ENCODE peak calls at places on chromosomes 4 and X, in seven cellular contexts. G is spleen, E is bronchial epithelial cell, X is mesenchymal stem cell, L is upper lobe of right lung, W is ovary, J is uterus. T is an unnamed sample. For H3K36me3, the result is how much of the 10 kb centered on the place peaks cover.

GRCh38 chr4:156132196-156132595 is 178.5 kb upstream of the CTSO start:
- DNase-seq in G (no peak), J (no peak), L (no peak), X (no peak), E (no peak), W (no peak), T (peak)

GRCh38 chr4:10003666-10004065 is 17.6 kb downstream of the SLC2A9 start:
- DNase-seq in W (no peak), L (no peak), G (no peak), X (no peak), J (no peak), E (peak), T (no peak)

GRCh38 chrX:44705817-44706551 is 137.8 kb upstream of the DUSP21 start:
- DNase-seq in E (no peak), G (no peak), X (no peak), W (no peak), L (no peak), J (no peak), T (no peak)

GRCh38 chr4:54228563-54229501 is at the start of gene PDGFRA:
- DNase-seq in L (no peak), W (peak), G (no peak), J (peak), X (peak), E (no peak), T (peak)

GRCh38 chrX:9997524-9997923 is 30.4 kb downstream of the CLDN34 start:
- DNase-seq in X (no peak), L (no peak), E (no peak), W (no peak), G (no peak), J (no peak), T (no peak)

GRCh38 chrX:33339219-33339618 is 127.9 kb upstream of the DMD start:
- DNase-seq in L (no peak), J (no peak), G (no peak), W (no peak), X (no peak), E (peak), T (no peak)

GRCh38 chr4:100278567-100278966 is 88.3 kb upstream of the DDIT4L start:
- DNase-seq in L (no peak), W (no peak), J (no peak), X (no peak), G (no peak), E (peak), T (no peak)

GRCh38 chrX:131199086-131199485 is 90.0 kb downstream of the IGSF1 start:
- DNase-seq in W (no peak), E (peak), L (no peak), G (no peak), X (no peak), J (no peak), T (no peak)

GRCh38 chr4:56302102-56302501 is 85.2 kb downstream of the AASDH start:
- DNase-seq in W (no peak), E (no peak), X (no peak), L (no peak), J (no peak), G (no peak), T (no peak)

GRCh38 chrX:20173856-20174255 is 32.2 kb upstream of the EIF1AX start:
- DNase-seq in J (no peak), E (no peak), W (no peak), G (no peak), L (no peak), X (no peak), T (no peak)

GRCh38 chr4:4602468-4602867 is 60.6 kb upstream of the STX18 start:
- DNase-seq in E (no peak), G (no peak), L (no peak), X (no peak), J (no peak), W (no peak), T (no peak)

GRCh38 chrX:68440940-68441339 is 7.6 kb upstream of the OPHN1 start:
- DNase-seq in W (peak), G (no peak), L (no peak), J (peak), E (peak), X (peak), T (peak)

GRCh38 chr4:75880278-75880677 is 22.0 kb downstream of the PPEF2 start:
- DNase-seq in J (no peak), W (no peak), X (peak), E (no peak), G (no peak), L (no peak), T (peak)

GRCh38 chrX:12814434-12814833 is 23.2 kb downstream of the PRPS2 start:
- DNase-seq in X (peak), E (peak), W (no peak), J (no peak), L (no peak), G (no peak), T (peak)

GRCh38 chrX:63408050-63408449 is 56.9 kb upstream of the SPIN4 start:
- DNase-seq in G (no peak), L (no peak), X (no peak), J (no peak), W (no peak), E (no peak), T (no peak)

GRCh38 chr4:173424899-173425805 is 26.2 kb upstream of the SCRG1 start:
- DNase-seq in E (no peak), X (peak), J (no peak), W (no peak), G (no peak), L (no peak), T (peak)

GRCh38 chrX:129641941-129642340 is 12.8 kb downstream of the APLN start:
- DNase-seq in X (peak), E (no peak), G (no peak), W (no peak), J (no peak), L (no peak), T (no peak)

GRCh38 chr4:8128096-8128856 is 30.3 kb downstream of the ABLIM2 start:
- DNase-seq in E (no peak), L (no peak), G (no peak), J (no peak), X (no peak), W (no peak), T (no peak)

GRCh38 chrX:37834937-37835336 is 12.4 kb downstream of the DYNLT3 start:
- DNase-seq in L (no peak), J (no peak), X (no peak), W (no peak), E (peak), G (no peak), T (no peak)

GRCh38 chr4:25107827-25108516 is 52.3 kb downstream of the SEPSECS start:
- DNase-seq in J (no peak), W (no peak), E (peak), L (no peak), G (no peak), X (no peak), T (no peak)

GRCh38 chr4:8330821-8331566 is 61.4 kb downstream of the HTRA3 start:
- DNase-seq in J (peak), L (peak), X (no peak), W (no peak), E (no peak), G (peak), T (no peak)

DNA sequence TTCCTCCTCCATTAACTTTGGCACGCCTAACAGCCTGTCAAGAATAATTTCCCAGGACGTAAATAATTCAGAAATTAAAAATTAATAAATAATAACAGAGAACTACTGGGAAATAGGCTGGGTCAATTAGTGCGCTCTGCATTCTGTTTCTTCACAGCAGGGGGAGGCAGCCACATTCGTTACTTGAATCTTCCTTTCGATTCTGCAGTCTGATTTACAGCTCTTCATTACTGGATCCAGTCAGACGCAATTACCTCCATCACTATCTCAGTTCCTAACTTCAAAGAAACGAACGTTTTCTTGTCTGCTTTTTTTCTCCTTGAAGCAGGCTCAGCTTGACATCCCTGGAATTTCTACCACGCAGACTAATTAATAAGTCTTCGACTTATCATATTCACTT is 9.0 kb upstream of the RPL34 start:
- DNase-seq in J (no peak), G (no peak), L (no peak), E (no peak), W (no peak), X (peak), T (no peak)
- H3K4me3 ChIP-seq in J (peak), G (no peak), L (no peak), E (no peak), W (peak), X (peak), T (peak)

GRCh38 chr4:140642674-140643437 is 74.1 kb upstream of the UCP1 start:
- DNase-seq in G (no peak), E (no peak), J (no peak), L (no peak), W (peak), X (no peak), T (no peak)
- H3K36me3 ChIP-seq in G (under half), E (under half), J (under half), L (under half), W (under half), X (under half), T (under half)

GRCh38 chr4:185740471-185740873 is 71.5 kb downstream of the SORBS2 start:
- DNase-seq in J (no peak), X (no peak), W (no peak), E (no peak), L (no peak), G (no peak), T (no peak)

GRCh38 chr4:185737489-185738037 is 74.4 kb downstream of the SORBS2 start:
- DNase-seq in L (no peak), E (no peak), X (no peak), W (no peak), J (peak), G (no peak), T (no peak)

GRCh38 chr4:185735887-185736286 is 76.1 kb downstream of the SORBS2 start:
- DNase-seq in E (no peak), X (no peak), W (no peak), G (no peak), J (no peak), L (no peak), T (no peak)

GRCh38 chr4:185738851-185739250 is 73.1 kb downstream of the SORBS2 start:
- DNase-seq in E (no peak), J (no peak), X (no peak), G (no peak), W (no peak), L (no peak), T (peak)

DNA sequence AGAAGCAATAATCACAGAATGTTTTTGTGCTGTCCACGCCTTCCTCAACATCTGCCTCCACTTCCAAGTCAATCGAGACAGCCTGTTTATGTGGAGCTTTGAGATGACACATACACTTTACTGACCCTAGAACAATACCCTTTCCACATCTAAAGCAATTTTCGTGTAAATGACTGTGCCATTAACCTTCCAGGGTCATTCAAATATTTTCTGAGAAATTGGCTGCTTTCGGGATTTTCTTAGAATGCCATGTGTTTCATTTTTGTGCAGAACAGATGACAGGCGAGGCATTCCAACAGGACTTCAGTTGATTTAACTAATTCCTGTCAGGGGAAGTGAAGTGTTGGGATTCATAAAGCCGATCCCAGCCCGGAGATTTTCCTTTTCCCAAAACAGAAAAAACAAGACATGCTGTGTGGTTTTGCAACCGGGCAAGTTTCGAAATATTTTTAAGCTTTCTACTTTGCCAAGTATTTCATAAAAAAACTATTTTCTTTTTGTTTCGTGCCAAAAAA is 73.9 kb downstream of the SORBS2 start:
- DNase-seq in W (no peak), E (no peak), L (no peak), G (no peak), J (no peak), X (peak), T (peak)
- H3K4me3 ChIP-seq in W (peak), E (no peak), L (peak), G (no peak), J (peak), X (peak), T (peak)

DNA sequence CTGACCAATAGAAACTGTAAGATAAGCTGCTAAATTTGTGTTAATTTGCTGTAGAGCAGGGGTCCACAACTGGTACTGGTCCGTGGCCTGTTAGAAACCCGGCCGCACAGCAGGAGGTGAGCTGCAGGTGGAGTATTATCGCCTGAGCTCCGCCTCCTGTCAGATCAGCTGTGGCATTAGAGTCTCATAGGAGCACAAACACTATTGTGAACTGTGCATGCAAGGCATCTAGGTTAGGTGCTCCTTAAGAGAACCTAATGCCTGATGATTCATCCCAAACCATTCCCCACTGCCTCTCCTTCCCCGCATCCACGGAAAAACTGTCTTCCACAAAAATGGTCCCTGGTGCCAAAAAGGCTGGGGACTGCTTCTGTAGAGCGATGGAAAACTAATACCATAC is 19.7 kb downstream of the FBXW7 start:
- DNase-seq in L (no peak), G (no peak), E (peak), W (no peak), X (no peak), J (no peak), T (peak)
- H3K36me3 ChIP-seq in L (under half), G (under half), E (under half), W (under half), X (under half), J (under half), T (under half)

DNA sequence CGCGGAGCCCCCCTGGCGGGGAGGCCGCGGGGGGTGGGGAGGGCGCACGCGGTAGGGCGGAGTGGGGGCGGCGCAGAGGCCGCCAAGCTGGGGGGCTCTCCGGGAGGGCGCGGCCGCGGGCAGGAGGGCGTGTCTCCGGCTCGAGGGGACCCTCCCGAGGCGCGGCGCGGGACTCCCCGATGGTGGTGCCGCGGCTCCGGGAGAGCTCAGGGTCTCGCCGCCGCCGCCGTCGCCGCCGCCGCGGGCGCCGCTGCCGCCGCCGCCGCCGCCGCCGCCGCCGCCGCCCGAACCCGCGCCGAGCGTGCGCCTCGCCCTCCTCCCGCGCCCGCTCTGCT is at the start of gene PTCHD1:
- DNase-seq in J (no peak), X (no peak), L (no peak), W (no peak), E (no peak), G (no peak), T (no peak)
- H3K4me3 ChIP-seq in J (peak), X (peak), L (peak), W (peak), E (no peak), G (peak), T (no peak)

GRCh38 chr4:822361-823092 is 3.4 kb downstream of the CPLX1 start:
- DNase-seq in X (no peak), J (no peak), G (no peak), L (peak), W (no peak), E (no peak), T (no peak)
- H3K36me3 ChIP-seq in X (under half), J (under half), G (under half), L (under half), W (under half), E (under half), T (under half)

GRCh38 chr4:15809473-15809872 is 31.3 kb downstream of the CD38 start:
- DNase-seq in E (no peak), X (no peak), W (no peak), L (no peak), G (no peak), J (no peak), T (no peak)
- H3K4me3 ChIP-seq in E (no peak), X (no peak), W (no peak), L (no peak), G (no peak), J (no peak), T (no peak)

DNA sequence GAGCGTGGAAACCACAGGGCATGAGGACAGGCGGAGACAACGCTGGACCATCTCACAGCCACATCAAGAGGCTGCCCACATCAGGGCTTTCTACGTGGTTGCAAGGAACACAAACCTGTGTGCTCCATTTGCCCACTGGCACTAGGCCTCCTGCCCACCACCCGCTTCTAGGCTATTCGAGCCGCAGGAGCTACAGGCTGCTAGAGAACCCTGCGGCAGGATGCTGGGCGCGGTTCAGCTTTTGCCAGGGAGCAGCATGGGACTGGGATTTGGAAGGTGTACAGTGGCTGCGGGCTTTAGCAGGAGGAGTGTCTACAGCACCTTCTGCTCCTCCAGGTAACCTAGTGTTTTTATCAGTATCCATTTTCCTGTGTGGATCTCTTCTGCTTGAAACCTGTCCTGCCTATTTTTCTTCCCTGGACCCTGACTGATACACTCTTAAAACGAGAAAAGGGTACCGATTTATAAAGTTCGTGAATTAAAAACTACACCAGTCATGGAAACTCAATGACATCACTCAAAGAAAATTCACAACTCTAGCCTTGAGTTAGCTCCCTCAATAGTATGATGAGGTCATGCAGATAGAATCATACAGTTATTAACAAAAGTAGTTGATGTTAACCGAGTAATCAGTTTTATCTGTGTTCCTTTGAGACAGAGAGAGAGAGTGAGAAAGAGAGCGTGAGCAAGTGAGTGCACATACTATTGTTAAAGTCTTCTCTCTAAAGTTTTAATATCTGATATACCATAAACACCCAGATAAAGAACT is 12.8 kb downstream of the NOP14 start:
- DNase-seq in X (no peak), E (no peak), W (no peak), G (peak), L (no peak), J (no peak), T (no peak)
- H3K36me3 ChIP-seq in X (half or more), E (half or more), W (under half), G (half or more), L (half or more), J (under half), T (half or more)

DNA sequence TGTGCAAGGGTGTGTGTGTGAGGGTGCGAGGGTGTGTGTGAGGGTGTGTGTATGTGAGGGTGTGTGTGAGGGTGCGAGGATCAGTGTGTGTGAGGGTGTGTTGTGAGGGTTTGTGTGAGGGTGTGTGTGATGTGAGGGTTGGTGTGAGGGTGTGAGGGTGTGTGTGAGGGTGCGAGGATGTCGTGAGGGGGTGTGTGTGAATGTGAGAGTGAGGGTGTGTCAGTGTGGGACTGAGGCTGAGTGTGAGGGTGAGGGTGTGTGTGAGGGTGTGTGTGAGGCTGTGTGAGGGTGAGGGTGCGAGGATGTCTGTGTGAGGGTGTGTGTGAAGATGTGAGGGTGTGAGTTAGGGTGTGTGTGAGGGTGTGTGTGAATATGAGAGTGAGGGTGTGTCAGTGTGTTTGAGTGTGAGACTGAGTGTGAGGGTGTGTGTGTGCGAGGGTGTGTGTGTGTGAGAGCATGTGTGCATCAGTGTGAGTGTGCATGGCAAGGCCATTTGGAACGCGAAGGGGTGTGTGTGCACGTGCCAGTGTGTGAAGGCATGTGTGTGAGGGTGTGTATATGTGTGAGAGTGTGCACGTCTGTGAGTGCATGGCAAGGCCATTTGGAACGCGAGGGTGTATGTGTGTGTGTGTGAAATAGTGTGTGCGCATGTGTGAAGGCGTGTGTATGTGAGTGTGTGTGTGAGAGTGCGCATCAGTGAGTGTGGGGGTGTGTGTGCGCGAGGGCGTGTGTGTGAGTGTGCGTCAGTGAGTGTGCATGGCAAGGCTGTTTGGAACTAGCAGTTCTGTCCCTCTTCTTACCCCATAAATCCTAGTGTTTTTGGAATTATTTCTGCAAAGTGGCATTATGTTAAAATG is 69.8 kb downstream of the RGS12 start:
- DNase-seq in G (no peak), J (no peak), E (no peak), X (no peak), L (no peak), W (no peak), T (no peak)
- H3K4me3 ChIP-seq in G (no peak), J (no peak), E (no peak), X (no peak), L (no peak), W (no peak), T (no peak)

T was measured in adipocyte.